ENCODE peak calls at places on chromosomes 2 and 18, in six cellular contexts. One of them, this sample, is unnamed.

GRCh38 chr2:227642691-227643090 is 23.9 kb upstream of the SCYGR5 start:
- DNase-seq in GM13976: no peak
- DNase-seq in choroid plexus epithelial cell: no peak
- DNase-seq in OCI-LY7: no peak
- DNase-seq in ascending aorta: no peak
- DNase-seq in AG04450: no peak
- DNase-seq in this sample: peak

GRCh38 chr2:229974271-229974670 is 52.0 kb downstream of the FBXO36 start:
- DNase-seq in OCI-LY7: no peak
- DNase-seq in GM13976: no peak
- DNase-seq in AG04450: peak
- DNase-seq in ascending aorta: no peak
- DNase-seq in choroid plexus epithelial cell: peak
- DNase-seq in this sample: no peak

GRCh38 chr18:26091047-26091630 is 726 bp upstream of the SS18 start:
- DNase-seq in AG04450: no peak
- DNase-seq in OCI-LY7: peak
- DNase-seq in GM13976: no peak
- DNase-seq in ascending aorta: peak
- DNase-seq in choroid plexus epithelial cell: no peak
- DNase-seq in this sample: no peak

GRCh38 chr2:218006741-218007140 is 3.9 kb upstream of the TNS1 start:
- DNase-seq in ascending aorta: no peak
- DNase-seq in GM13976: no peak
- DNase-seq in choroid plexus epithelial cell: peak
- DNase-seq in AG04450: no peak
- DNase-seq in OCI-LY7: no peak
- DNase-seq in this sample: no peak

GRCh38 chr18:76432274-76432755 is 62.7 kb downstream of the ZNF516 start:
- DNase-seq in AG04450: no peak
- DNase-seq in choroid plexus epithelial cell: no peak
- DNase-seq in GM13976: no peak
- DNase-seq in OCI-LY7: no peak
- DNase-seq in ascending aorta: no peak
- DNase-seq in this sample: no peak

GRCh38 chr2:68467077-68467960 is at the start of the genes APLF and FBXO48:
- DNase-seq in OCI-LY7: peak
- DNase-seq in GM13976: peak
- DNase-seq in AG04450: peak
- DNase-seq in choroid plexus epithelial cell: peak
- DNase-seq in ascending aorta: peak
- DNase-seq in this sample: peak

GRCh38 chr2:181891966-181892794 is 650 bp downstream of the ITPRID2 start:
- DNase-seq in choroid plexus epithelial cell: peak
- DNase-seq in GM13976: peak
- DNase-seq in OCI-LY7: peak
- DNase-seq in ascending aorta: peak
- DNase-seq in AG04450: no peak
- DNase-seq in this sample: peak

GRCh38 chr2:225354281-225354774 is 45.2 kb upstream of the NYAP2 start:
- DNase-seq in ascending aorta: no peak
- DNase-seq in OCI-LY7: no peak
- DNase-seq in AG04450: no peak
- DNase-seq in choroid plexus epithelial cell: peak
- DNase-seq in GM13976: no peak
- DNase-seq in this sample: peak

GRCh38 chr2:162308747-162309503 is 9.6 kb downstream of the IFIH1 start:
- DNase-seq in OCI-LY7: no peak
- DNase-seq in AG04450: no peak
- DNase-seq in ascending aorta: no peak
- DNase-seq in GM13976: no peak
- DNase-seq in choroid plexus epithelial cell: no peak
- DNase-seq in this sample: no peak

GRCh38 chr18:79062806-79063205 is 6.4 kb upstream of the ATP9B start:
- DNase-seq in AG04450: no peak
- DNase-seq in GM13976: no peak
- DNase-seq in OCI-LY7: no peak
- DNase-seq in ascending aorta: no peak
- DNase-seq in choroid plexus epithelial cell: no peak
- DNase-seq in this sample: no peak

GRCh38 chr18:28163201-28163778 is 13.6 kb downstream of the CDH2 start:
- DNase-seq in choroid plexus epithelial cell: peak
- DNase-seq in ascending aorta: no peak
- DNase-seq in GM13976: no peak
- DNase-seq in AG04450: peak
- DNase-seq in OCI-LY7: no peak
- DNase-seq in this sample: no peak

GRCh38 chr2:216385478-216385877 is 13.2 kb upstream of the MARCHF4 start:
- DNase-seq in GM13976: no peak
- DNase-seq in OCI-LY7: no peak
- DNase-seq in choroid plexus epithelial cell: no peak
- DNase-seq in AG04450: no peak
- DNase-seq in ascending aorta: no peak
- DNase-seq in this sample: no peak

GRCh38 chr2:240435457-240435954 is at the start of gene GPC1:
- DNase-seq in ascending aorta: peak
- DNase-seq in GM13976: peak
- DNase-seq in choroid plexus epithelial cell: peak
- DNase-seq in AG04450: no peak
- DNase-seq in OCI-LY7: peak
- DNase-seq in this sample: peak

GRCh38 chr2:30661173-30662107 is 145.8 kb downstream of the CAPN13 start:
- DNase-seq in choroid plexus epithelial cell: no peak
- DNase-seq in AG04450: no peak
- DNase-seq in OCI-LY7: no peak
- DNase-seq in ascending aorta: no peak
- DNase-seq in GM13976: no peak
- DNase-seq in this sample: no peak

GRCh38 chr2:232111551-232111950 is 150.0 kb downstream of the DIS3L2 start:
- DNase-seq in OCI-LY7: no peak
- DNase-seq in choroid plexus epithelial cell: no peak
- DNase-seq in GM13976: no peak
- DNase-seq in AG04450: no peak
- DNase-seq in ascending aorta: no peak
- DNase-seq in this sample: no peak

GRCh38 chr2:20946494-20946893 is 97.4 kb downstream of the APOB start:
- DNase-seq in choroid plexus epithelial cell: no peak
- DNase-seq in ascending aorta: no peak
- DNase-seq in OCI-LY7: no peak
- DNase-seq in AG04450: no peak
- DNase-seq in GM13976: no peak
- DNase-seq in this sample: no peak

GRCh38 chr2:18454692-18455255 is 105.7 kb downstream of the RDH14 start:
- DNase-seq in OCI-LY7: no peak
- DNase-seq in AG04450: peak
- DNase-seq in GM13976: no peak
- DNase-seq in ascending aorta: peak
- DNase-seq in choroid plexus epithelial cell: no peak
- DNase-seq in this sample: no peak

GRCh38 chr2:231241755-231242507 is 43.5 kb downstream of the ARMC9 start:
- DNase-seq in ascending aorta: no peak
- DNase-seq in OCI-LY7: no peak
- DNase-seq in GM13976: no peak
- DNase-seq in choroid plexus epithelial cell: peak
- DNase-seq in AG04450: no peak
- DNase-seq in this sample: no peak

GRCh38 chr18:42459873-42460272 is 504.8 kb downstream of the PIK3C3 start:
- DNase-seq in GM13976: no peak
- DNase-seq in choroid plexus epithelial cell: no peak
- DNase-seq in AG04450: no peak
- DNase-seq in ascending aorta: no peak
- DNase-seq in OCI-LY7: no peak
- DNase-seq in this sample: no peak

GRCh38 chr2:237128026-237128703 is 42.5 kb downstream of the COPS8 start:
- DNase-seq in GM13976: no peak
- DNase-seq in AG04450: peak
- DNase-seq in OCI-LY7: no peak
- DNase-seq in choroid plexus epithelial cell: peak
- DNase-seq in ascending aorta: peak
- DNase-seq in this sample: peak

GRCh38 chr18:23798249-23798648 is 109.0 kb downstream of the LAMA3 start:
- DNase-seq in choroid plexus epithelial cell: no peak
- DNase-seq in AG04450: no peak
- DNase-seq in ascending aorta: no peak
- DNase-seq in OCI-LY7: no peak
- DNase-seq in GM13976: no peak
- DNase-seq in this sample: no peak

GRCh38 chr2:44362207-44363015 is 664 bp downstream of the CAMKMT start:
- DNase-seq in OCI-LY7: peak
- DNase-seq in GM13976: peak
- DNase-seq in AG04450: no peak
- DNase-seq in ascending aorta: peak
- DNase-seq in choroid plexus epithelial cell: peak
- DNase-seq in this sample: peak

GRCh38 chr2:234446404-234447076 is 50.3 kb downstream of the ARL4C start:
- DNase-seq in OCI-LY7: peak
- DNase-seq in ascending aorta: peak
- DNase-seq in GM13976: peak
- DNase-seq in choroid plexus epithelial cell: peak
- DNase-seq in AG04450: no peak
- DNase-seq in this sample: no peak

GRCh38 chr2:15559800-15560403 is 1.2 kb downstream of the NBAS start:
- DNase-seq in OCI-LY7: no peak
- DNase-seq in ascending aorta: no peak
- DNase-seq in choroid plexus epithelial cell: no peak
- DNase-seq in AG04450: no peak
- DNase-seq in GM13976: no peak
- DNase-seq in this sample: no peak

GRCh38 chr2:52510432-52510831 is 1257.2 kb upstream of the CHAC2 start:
- DNase-seq in GM13976: no peak
- DNase-seq in OCI-LY7: no peak
- DNase-seq in ascending aorta: no peak
- DNase-seq in choroid plexus epithelial cell: peak
- DNase-seq in AG04450: peak
- DNase-seq in this sample: no peak

GRCh38 chr2:24122356-24123211 is 550 bp downstream of the PFN4 start:
- DNase-seq in ascending aorta: no peak
- DNase-seq in GM13976: no peak
- DNase-seq in AG04450: no peak
- DNase-seq in choroid plexus epithelial cell: peak
- DNase-seq in OCI-LY7: no peak
- DNase-seq in this sample: no peak

GRCh38 chr2:226981731-226982373 is 146.0 kb downstream of the RHBDD1 start:
- DNase-seq in OCI-LY7: peak
- DNase-seq in GM13976: no peak
- DNase-seq in AG04450: no peak
- DNase-seq in choroid plexus epithelial cell: no peak
- DNase-seq in ascending aorta: no peak
- DNase-seq in this sample: no peak

GRCh38 chr2:55768991-55769390 is 75.3 kb upstream of the PNPT1 start:
- DNase-seq in OCI-LY7: no peak
- DNase-seq in AG04450: no peak
- DNase-seq in choroid plexus epithelial cell: no peak
- DNase-seq in GM13976: no peak
- DNase-seq in ascending aorta: no peak
- DNase-seq in this sample: no peak

GRCh38 chr2:120764434-120764833 is 28.8 kb downstream of the GLI2 start:
- DNase-seq in GM13976: no peak
- DNase-seq in OCI-LY7: no peak
- DNase-seq in ascending aorta: peak
- DNase-seq in AG04450: no peak
- DNase-seq in choroid plexus epithelial cell: no peak
- DNase-seq in this sample: no peak

GRCh38 chr2:55519908-55520885 is 679 bp downstream of the CFAP36 start:
- DNase-seq in OCI-LY7: peak
- DNase-seq in ascending aorta: peak
- DNase-seq in GM13976: peak
- DNase-seq in choroid plexus epithelial cell: peak
- DNase-seq in AG04450: no peak
- DNase-seq in this sample: no peak

GRCh38 chr2:19843992-19844515 is 57.7 kb downstream of the TTC32 start:
- DNase-seq in GM13976: no peak
- DNase-seq in AG04450: no peak
- DNase-seq in OCI-LY7: no peak
- DNase-seq in ascending aorta: no peak
- DNase-seq in choroid plexus epithelial cell: no peak
- DNase-seq in this sample: no peak

GRCh38 chr2:19846030-19846429 is 55.8 kb downstream of the TTC32 start:
- DNase-seq in GM13976: no peak
- DNase-seq in AG04450: no peak
- DNase-seq in OCI-LY7: no peak
- DNase-seq in choroid plexus epithelial cell: no peak
- DNase-seq in ascending aorta: no peak
- DNase-seq in this sample: no peak

GRCh38 chr2:19845323-19845920 is 56.4 kb downstream of the TTC32 start:
- DNase-seq in AG04450: no peak
- DNase-seq in GM13976: no peak
- DNase-seq in choroid plexus epithelial cell: no peak
- DNase-seq in OCI-LY7: no peak
- DNase-seq in ascending aorta: no peak
- DNase-seq in this sample: no peak

GRCh38 chr2:19846567-19846966 is 55.2 kb downstream of the TTC32 start:
- DNase-seq in choroid plexus epithelial cell: no peak
- DNase-seq in ascending aorta: no peak
- DNase-seq in OCI-LY7: no peak
- DNase-seq in AG04450: no peak
- DNase-seq in GM13976: no peak
- DNase-seq in this sample: no peak

GRCh38 chr2:19844750-19845149 is 57.0 kb downstream of the TTC32 start:
- DNase-seq in choroid plexus epithelial cell: no peak
- DNase-seq in AG04450: no peak
- DNase-seq in ascending aorta: no peak
- DNase-seq in GM13976: no peak
- DNase-seq in OCI-LY7: no peak
- DNase-seq in this sample: no peak
- TF ChIP-seq CTCF in choroid plexus epithelial cell: no peak
- TF ChIP-seq CTCF in AG04450: no peak
- TF ChIP-seq CTCF in ascending aorta: no peak
- TF ChIP-seq CTCF in GM13976: no peak
- TF ChIP-seq CTCF in OCI-LY7: no peak
- TF ChIP-seq CTCF in this sample: no peak

GRCh38 chr18:2994603-2995432 is 18.1 kb downstream of the LPIN2 start:
- DNase-seq in AG04450: no peak
- DNase-seq in OCI-LY7: peak
- DNase-seq in choroid plexus epithelial cell: no peak
- DNase-seq in GM13976: peak
- DNase-seq in ascending aorta: peak
- DNase-seq in this sample: peak
- TF ChIP-seq CTCF in AG04450: no peak
- TF ChIP-seq CTCF in OCI-LY7: peak
- TF ChIP-seq CTCF in choroid plexus epithelial cell: peak
- TF ChIP-seq CTCF in GM13976: peak
- TF ChIP-seq CTCF in ascending aorta: peak
- TF ChIP-seq CTCF in this sample: no peak

GRCh38 chr2:10140841-10141610 is 18.5 kb downstream of the RRM2 start:
- DNase-seq in ascending aorta: no peak
- DNase-seq in GM13976: peak
- DNase-seq in OCI-LY7: no peak
- DNase-seq in AG04450: no peak
- DNase-seq in choroid plexus epithelial cell: no peak
- DNase-seq in this sample: no peak
- TF ChIP-seq CTCF in ascending aorta: no peak
- TF ChIP-seq CTCF in GM13976: no peak
- TF ChIP-seq CTCF in OCI-LY7: no peak
- TF ChIP-seq CTCF in AG04450: peak
- TF ChIP-seq CTCF in choroid plexus epithelial cell: peak
- TF ChIP-seq CTCF in this sample: no peak

GRCh38 chr2:16615687-16616615 is 49.7 kb downstream of the CYRIA start:
- DNase-seq in choroid plexus epithelial cell: no peak
- DNase-seq in GM13976: no peak
- DNase-seq in AG04450: no peak
- DNase-seq in ascending aorta: no peak
- DNase-seq in OCI-LY7: no peak
- DNase-seq in this sample: no peak
- TF ChIP-seq CTCF in choroid plexus epithelial cell: no peak
- TF ChIP-seq CTCF in GM13976: no peak
- TF ChIP-seq CTCF in AG04450: no peak
- TF ChIP-seq CTCF in ascending aorta: no peak
- TF ChIP-seq CTCF in OCI-LY7: peak
- TF ChIP-seq CTCF in this sample: no peak

GRCh38 chr2:171957061-171957460 is 34.8 kb downstream of the HAT1 start:
- DNase-seq in GM13976: no peak
- DNase-seq in ascending aorta: no peak
- DNase-seq in choroid plexus epithelial cell: no peak
- DNase-seq in OCI-LY7: no peak
- DNase-seq in AG04450: no peak
- DNase-seq in this sample: no peak
- TF ChIP-seq CTCF in GM13976: no peak
- TF ChIP-seq CTCF in ascending aorta: no peak
- TF ChIP-seq CTCF in choroid plexus epithelial cell: peak
- TF ChIP-seq CTCF in OCI-LY7: no peak
- TF ChIP-seq CTCF in AG04450: no peak
- TF ChIP-seq CTCF in this sample: no peak